ENCODE peak calls at places on chromosomes 4 and X, in eight cellular contexts. H, I, O, W, Y, Q, L and E are unnamed samples.

GRCh38 chr4:118265312-118266144 is 87.3 kb downstream of the PRSS12 start:
- DNase-seq in H (no peak), W (peak; percentile 49), L (no peak), Y (no peak), O (no peak), Q (no peak), I (no peak), E (no peak)

GRCh38 chr4:53863731-53864130 is 200.7 kb downstream of the CHIC2 start:
- DNase-seq in W (no peak), I (peak; percentile 70), Y (no peak), L (no peak), Q (no peak), O (no peak), H (no peak), E (peak; percentile 7)

GRCh38 chr4:136484996-136485395 is 1047.3 kb downstream of the PCDH18 start:
- DNase-seq in W (no peak), Y (no peak), H (peak; percentile 53), I (peak; percentile 18), L (no peak), Q (no peak), O (no peak), E (no peak)

GRCh38 chr4:71293705-71294104 is 45.1 kb upstream of the SLC4A4 start:
- DNase-seq in I (peak; percentile 79), Y (no peak), W (no peak), Q (no peak), L (no peak), H (no peak), O (no peak), E (no peak)

GRCh38 chr4:126957555-126958440 is 675.0 kb upstream of the INTU start:
- DNase-seq in W (no peak), Q (no peak), O (no peak), I (no peak), Y (no peak), H (no peak), L (no peak), E (no peak)

GRCh38 chrX:102711872-102712215 is 404 bp upstream of the GPRASP2 start:
- DNase-seq in I (no peak), Y (no peak), Q (no peak), H (no peak), O (no peak), W (no peak), L (no peak), E (no peak)

GRCh38 chrX:44432641-44433040 is 89.2 kb upstream of the EFHC2 start:
- DNase-seq in W (no peak), O (no peak), Q (no peak), H (peak; percentile 64), L (no peak), Y (no peak), I (no peak), E (no peak)

GRCh38 chr4:21531048-21531447 is 417.5 kb downstream of the KCNIP4 start:
- DNase-seq in W (no peak), O (no peak), H (no peak), Y (no peak), I (no peak), Q (no peak), L (no peak), E (no peak)

GRCh38 chr4:71765837-71766236 is 18.0 kb downstream of the GC start:
- DNase-seq in Y (no peak), W (no peak), I (no peak), Q (no peak), O (no peak), L (no peak), H (no peak), E (no peak)

GRCh38 chr4:20612313-20612712 is 87.9 kb upstream of the PACRGL start:
- DNase-seq in O (no peak), I (peak; percentile 79), W (no peak), L (no peak), Y (no peak), H (no peak), Q (no peak), E (no peak)

GRCh38 chrX:83422836-83423235 is 85.3 kb upstream of the POU3F4 start:
- DNase-seq in Q (no peak), O (no peak), I (no peak), H (no peak), L (no peak), Y (no peak), W (no peak), E (no peak)

GRCh38 chrX:68462653-68463052 is 29.4 kb upstream of the OPHN1 start:
- DNase-seq in W (no peak), L (no peak), Q (peak; percentile 51), Y (no peak), O (no peak), I (peak; percentile 11), H (peak; percentile 64), E (no peak)

GRCh38 chr4:2501034-2501594 is 32.2 kb downstream of the RNF4 start:
- DNase-seq in H (no peak), L (no peak), Q (no peak), O (no peak), Y (no peak), W (no peak), I (no peak), E (no peak)

GRCh38 chr4:123528501-123529277 is 132.1 kb downstream of the SPRY1 start:
- DNase-seq in O (no peak), H (no peak), W (no peak), Y (no peak), L (no peak), Q (no peak), I (no peak), E (no peak)

GRCh38 chrX:39158801-39159657 is 357.8 kb downstream of the MID1IP1 start:
- DNase-seq in I (peak; percentile 97), W (no peak), H (no peak), Y (peak; percentile 11), O (no peak), L (no peak), Q (no peak), E (no peak)

GRCh38 chr4:35723973-35724372 is 520.3 kb downstream of the ARAP2 start:
- DNase-seq in Y (no peak), O (no peak), H (no peak), L (no peak), W (no peak), I (no peak), Q (no peak), E (no peak)

GRCh38 chrX:153411255-153411987 is at the start of gene ZFP92:
- DNase-seq in Q (no peak), L (peak; percentile 49), I (no peak), O (peak; percentile 76), H (peak; percentile 1), W (peak; percentile 63), Y (no peak), E (peak; percentile 58)

GRCh38 chr4:12244949-12245348 is 816.3 kb upstream of the HS3ST1 start:
- DNase-seq in Q (no peak), L (no peak), H (no peak), Y (no peak), I (no peak), W (no peak), O (no peak), E (no peak)

GRCh38 chr4:143358419-143358818 is 21.7 kb downstream of the GAB1 start:
- DNase-seq in H (no peak), Q (no peak), Y (no peak), O (no peak), W (no peak), I (no peak), L (no peak), E (no peak)

GRCh38 chrX:139898334-139898733 is 34.5 kb downstream of the ATP11C start:
- DNase-seq in I (no peak), W (no peak), O (no peak), H (no peak), Y (no peak), Q (no peak), L (no peak), E (no peak)

GRCh38 chrX:69093960-69094935 is 71.0 kb downstream of the PJA1 start:
- DNase-seq in Y (no peak), H (peak; percentile 26), I (peak; percentile 30), L (no peak), W (no peak), Q (peak; percentile 56), O (peak; percentile 81), E (no peak)

DNA sequence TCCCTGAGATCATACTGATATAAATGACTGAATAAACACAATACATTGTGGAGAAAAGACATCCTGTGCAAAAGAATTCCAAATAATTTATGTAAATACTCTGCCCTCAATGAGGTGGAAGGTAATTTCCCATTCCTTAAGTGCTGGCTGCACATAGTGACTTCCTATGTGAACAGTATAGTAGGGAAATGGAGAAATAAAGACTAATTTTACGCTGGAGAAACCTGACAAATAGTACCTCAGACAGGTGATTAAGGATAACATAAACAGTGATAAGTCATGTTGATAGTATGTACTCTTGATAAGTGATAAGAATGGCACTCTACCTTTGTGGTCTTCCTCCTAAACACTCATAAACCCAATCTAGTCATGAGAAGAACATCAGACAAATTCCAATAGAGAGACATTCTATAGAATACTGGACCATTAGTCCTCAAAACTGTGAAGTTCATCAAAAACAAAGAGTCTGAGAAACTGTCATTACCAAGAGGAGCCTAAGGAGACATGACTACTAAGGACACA is 274.0 kb downstream of the CHIC1 start:
- DNase-seq in Q (no peak), I (no peak), H (no peak), L (no peak), W (no peak), Y (no peak), O (no peak), E (no peak)
- H3K4me3 ChIP-seq in Q (no peak overlapping the region), I (no peak overlapping the region), H (no peak overlapping the region), L (no peak overlapping the region), W (no peak overlapping the region), Y (no peak overlapping the region), O (no peak overlapping the region), E (no peak overlapping the region)

GRCh38 chrX:14125451-14125850 is 95.8 kb upstream of the GEMIN8 start:
- DNase-seq in Q (no peak), H (no peak), W (no peak), L (no peak), I (no peak), Y (no peak), O (no peak), E (no peak)
- H3K36me3 ChIP-seq in Q (no peaks in the 10 kb centered on the region), H (no peaks in the 10 kb centered on the region), W (no peaks in the 10 kb centered on the region), L (no peaks in the 10 kb centered on the region), I (no peaks in the 10 kb centered on the region), Y (no peaks in the 10 kb centered on the region), O (no peaks in the 10 kb centered on the region), E (no peaks in the 10 kb centered on the region)

DNA sequence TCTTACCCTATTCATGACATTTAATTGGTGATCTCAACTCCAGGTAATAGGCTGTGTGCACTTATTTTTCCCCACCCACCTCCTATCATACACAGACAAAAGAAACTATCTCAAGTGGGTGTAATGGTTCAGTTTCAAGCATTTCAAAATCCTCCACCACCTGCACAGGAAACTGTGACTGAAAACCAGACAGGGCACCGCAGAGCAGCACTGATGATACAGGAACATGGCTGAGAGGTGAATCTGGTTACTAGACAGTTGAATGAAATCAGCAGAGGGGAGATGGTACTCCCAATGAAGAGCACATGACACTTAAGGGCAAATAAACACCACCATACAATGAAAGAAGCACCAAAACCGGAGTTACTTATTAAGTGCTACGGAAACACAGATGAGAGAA is 78.4 kb downstream of the CAMK2D start:
- DNase-seq in Y (no peak), I (no peak), Q (no peak), W (no peak), L (no peak), O (no peak), H (no peak), E (no peak)
- H3K4me3 ChIP-seq in Y (no peak overlapping the region), I (no peak overlapping the region), Q (no peak overlapping the region), W (no peak overlapping the region), L (no peak overlapping the region), O (no peak overlapping the region), H (no peak overlapping the region), E (no peak overlapping the region)

DNA sequence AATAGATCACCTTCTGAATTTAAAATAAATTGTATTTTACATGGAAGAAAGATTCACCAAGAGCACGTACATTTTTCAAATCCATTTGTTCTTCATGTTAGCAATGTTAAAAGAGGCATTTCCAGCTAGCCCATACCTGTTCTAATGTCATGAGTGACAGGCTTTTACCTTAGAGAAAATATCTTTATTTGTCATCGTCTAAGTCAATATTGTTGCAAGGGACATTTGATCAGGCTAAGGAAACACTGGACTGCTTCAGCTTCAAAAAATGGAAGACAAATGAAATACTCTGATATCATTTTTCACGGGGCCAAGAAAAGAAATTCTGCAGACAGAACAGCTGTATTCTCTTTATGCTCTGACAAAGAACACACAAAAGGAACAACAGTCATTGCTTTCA is 207.7 kb downstream of the RCHY1 start:
- DNase-seq in H (no peak), W (no peak), Y (no peak), Q (no peak), I (no peak), O (no peak), L (no peak), E (no peak)
- H3K36me3 ChIP-seq in H (no peaks in the 10 kb centered on the region), W (no peaks in the 10 kb centered on the region), Y (no peaks in the 10 kb centered on the region), Q (no peaks in the 10 kb centered on the region), I (no peaks in the 10 kb centered on the region), O (no peaks in the 10 kb centered on the region), L (no peaks in the 10 kb centered on the region), E (no peaks in the 10 kb centered on the region)